ENCODE peak calls at places on chromosomes 13 and 19, in five cellular contexts. A is Kasumi-1; C is activated CD4-positive, alpha-beta T cell treated with anti-CD3 and anti-CD28 coated beads, Interleukin-2, amount 50 U/mL, for 1 hour; N is NCI-H187; G is HEK293T. H is an unnamed sample.

GRCh38 chr13:30730526-30730925 is 4.8 kb upstream of the ALOX5AP start:
- DNase-seq in A (no peak), C (no peak), N (no peak), G (no peak), H (no peak)

GRCh38 chr13:44989941-44990340 is 603 bp downstream of the GPALPP1 start:
- DNase-seq in A (no peak), C (peak; percentile 3), N (no peak), G (no peak), H (no peak)

GRCh38 chr13:21501709-21502108 is 42.6 kb upstream of the ZDHHC20 start:
- DNase-seq in A (no peak), C (no peak), N (no peak), G (peak; percentile 4), H (no peak)

GRCh38 chr19:49056101-49056901 is 1.2 kb downstream of the CGB7 start:
- DNase-seq in A (peak; percentile 12), C (peak; percentile 43), N (peak; percentile 27), G (peak; percentile 77), H (no peak)

GRCh38 chr19:58170860-58171259 is 12.0 kb upstream of the ZNF274 start:
- DNase-seq in A (no peak), C (no peak), N (no peak), G (no peak), H (no peak)

GRCh38 chr19:48954011-48954594 is 572 bp upstream of the BAX start:
- DNase-seq in A (no peak), C (no peak), N (no peak), G (no peak), H (no peak)

GRCh38 chr13:39597828-39598227 is 5.2 kb downstream of the LHFPL6 start:
- DNase-seq in A (no peak), C (no peak), N (no peak), G (no peak), H (no peak)

GRCh38 chr19:15476334-15476733 is 3.0 kb downstream of the PGLYRP2 start:
- DNase-seq in A (no peak), C (no peak), N (no peak), G (no peak), H (no peak)

GRCh38 chr13:57740719-57741118 is 109.2 kb downstream of the PCDH17 start:
- DNase-seq in A (no peak), C (no peak), N (no peak), G (no peak), H (no peak)

GRCh38 chr19:11587302-11587972 is 9.8 kb upstream of the ZNF627 start:
- DNase-seq in A (peak; percentile 80), C (peak; percentile 75), N (peak; percentile 17), G (peak; percentile 85), H (peak; percentile 72)

GRCh38 chr19:32831611-32832010 is 38.0 kb downstream of the SLC7A9 start:
- DNase-seq in A (no peak), C (no peak), N (no peak), G (no peak), H (no peak)

GRCh38 chr19:10817291-10818038 is 18.5 kb downstream of the TMED1 start:
- DNase-seq in A (no peak), C (no peak), N (no peak), G (no peak), H (peak; percentile 65)

GRCh38 chr13:44093607-44094583 is 214.2 kb downstream of the LACC1 start:
- DNase-seq in A (no peak), C (no peak), N (no peak), G (no peak), H (no peak)

GRCh38 chr13:59823495-59823894 is 340.2 kb downstream of the DIAPH3 start:
- DNase-seq in A (no peak), C (no peak), N (no peak), G (no peak), H (no peak)